ENCODE peak calls at places on chromosomes 5 and 9, in ten cellular contexts. One of them, this sample, is unnamed.

GRCh38 chr5:14376789-14377188 is 204.8 kb upstream of the OTULINL start:
- DNase-seq in stomach: no peak
- DNase-seq in HCT116: no peak
- DNase-seq in BE2C: no peak
- DNase-seq in sigmoid colon: no peak
- DNase-seq in GM23338: no peak
- DNase-seq in GM12865: no peak
- DNase-seq in fibroblast of pulmonary artery: no peak
- DNase-seq in bronchial epithelial cell: no peak
- DNase-seq in psoas muscle: no peak
- DNase-seq in this sample: no peak

GRCh38 chr9:9091387-9091786 is 1291.8 kb upstream of the DMAC1 start:
- DNase-seq in stomach: no peak
- DNase-seq in GM23338: no peak
- DNase-seq in BE2C: no peak
- DNase-seq in HCT116: no peak
- DNase-seq in psoas muscle: no peak
- DNase-seq in GM12865: no peak
- DNase-seq in sigmoid colon: no peak
- DNase-seq in fibroblast of pulmonary artery: peak
- DNase-seq in bronchial epithelial cell: peak
- DNase-seq in this sample: peak

GRCh38 chr5:175517824-175518450 is 39.6 kb downstream of the SFXN1 start:
- DNase-seq in fibroblast of pulmonary artery: peak
- DNase-seq in stomach: no peak
- DNase-seq in sigmoid colon: no peak
- DNase-seq in bronchial epithelial cell: peak
- DNase-seq in GM23338: no peak
- DNase-seq in GM12865: no peak
- DNase-seq in psoas muscle: no peak
- DNase-seq in BE2C: no peak
- DNase-seq in HCT116: peak
- DNase-seq in this sample: peak

GRCh38 chr9:132681561-132681960 is 11.3 kb downstream of the GTF3C4 start:
- DNase-seq in HCT116: no peak
- DNase-seq in GM23338: no peak
- DNase-seq in bronchial epithelial cell: no peak
- DNase-seq in fibroblast of pulmonary artery: no peak
- DNase-seq in GM12865: no peak
- DNase-seq in psoas muscle: no peak
- DNase-seq in BE2C: no peak
- DNase-seq in stomach: no peak
- DNase-seq in sigmoid colon: no peak
- DNase-seq in this sample: no peak

GRCh38 chr5:159178978-159179377 is 30.4 kb downstream of the RNF145 start:
- DNase-seq in bronchial epithelial cell: peak
- DNase-seq in GM23338: no peak
- DNase-seq in fibroblast of pulmonary artery: peak
- DNase-seq in psoas muscle: no peak
- DNase-seq in BE2C: no peak
- DNase-seq in stomach: no peak
- DNase-seq in sigmoid colon: no peak
- DNase-seq in GM12865: peak
- DNase-seq in HCT116: peak
- DNase-seq in this sample: peak

GRCh38 chr9:5762421-5762820 is 70.5 kb downstream of the ERMP1 start:
- DNase-seq in bronchial epithelial cell: peak
- DNase-seq in psoas muscle: no peak
- DNase-seq in stomach: no peak
- DNase-seq in GM23338: no peak
- DNase-seq in BE2C: no peak
- DNase-seq in HCT116: no peak
- DNase-seq in sigmoid colon: no peak
- DNase-seq in GM12865: no peak
- DNase-seq in fibroblast of pulmonary artery: no peak
- DNase-seq in this sample: peak

GRCh38 chr5:150918613-150919012 is 13.8 kb upstream of the ZNF300 start:
- DNase-seq in fibroblast of pulmonary artery: peak
- DNase-seq in sigmoid colon: no peak
- DNase-seq in GM23338: no peak
- DNase-seq in BE2C: no peak
- DNase-seq in bronchial epithelial cell: no peak
- DNase-seq in stomach: no peak
- DNase-seq in psoas muscle: no peak
- DNase-seq in HCT116: no peak
- DNase-seq in GM12865: no peak
- DNase-seq in this sample: peak

GRCh38 chr9:129574911-129575574 is 45.9 kb downstream of the C9orf50 start:
- DNase-seq in HCT116: no peak
- DNase-seq in psoas muscle: no peak
- DNase-seq in sigmoid colon: no peak
- DNase-seq in GM12865: no peak
- DNase-seq in fibroblast of pulmonary artery: no peak
- DNase-seq in BE2C: no peak
- DNase-seq in GM23338: no peak
- DNase-seq in bronchial epithelial cell: no peak
- DNase-seq in stomach: no peak
- DNase-seq in this sample: peak

DNA sequence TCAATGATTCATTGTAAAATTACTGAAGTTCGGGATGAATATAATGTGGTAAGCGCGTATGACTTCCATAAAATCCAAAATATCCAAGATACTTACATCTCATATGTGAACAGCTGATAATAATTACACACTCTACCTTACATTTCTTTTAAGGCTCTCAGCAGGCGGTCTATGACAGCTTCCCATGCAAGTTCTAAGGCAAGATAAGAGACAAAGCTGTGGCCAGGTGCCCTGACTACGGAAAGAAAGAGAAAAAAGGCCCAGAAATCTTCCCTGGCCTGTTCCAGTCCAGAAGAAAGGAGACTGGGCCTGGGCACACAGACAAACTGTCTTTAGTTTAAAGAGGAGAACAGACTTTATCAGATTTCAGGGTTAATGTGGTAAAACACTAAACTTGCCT is 69.1 kb downstream of the ARSB start:
- DNase-seq in BE2C: no peak
- DNase-seq in stomach: no peak
- DNase-seq in GM23338: no peak
- DNase-seq in bronchial epithelial cell: no peak
- DNase-seq in fibroblast of pulmonary artery: no peak
- DNase-seq in GM12865: no peak
- DNase-seq in psoas muscle: no peak
- DNase-seq in sigmoid colon: no peak
- DNase-seq in HCT116: no peak
- DNase-seq in this sample: no peak
- H3K4me3 ChIP-seq in BE2C: no peak
- H3K4me3 ChIP-seq in stomach: no peak
- H3K4me3 ChIP-seq in GM23338: no peak
- H3K4me3 ChIP-seq in bronchial epithelial cell: no peak
- H3K4me3 ChIP-seq in fibroblast of pulmonary artery: no peak
- H3K4me3 ChIP-seq in GM12865: no peak
- H3K4me3 ChIP-seq in psoas muscle: no peak
- H3K4me3 ChIP-seq in sigmoid colon: no peak
- H3K4me3 ChIP-seq in HCT116: no peak
- H3K4me3 ChIP-seq in this sample: no peak

GRCh38 chr9:93134018-93134739 is at the start of gene NINJ1:
- DNase-seq in fibroblast of pulmonary artery: peak
- DNase-seq in bronchial epithelial cell: peak
- DNase-seq in BE2C: peak
- DNase-seq in stomach: peak
- DNase-seq in GM23338: peak
- DNase-seq in sigmoid colon: peak
- DNase-seq in HCT116: peak
- DNase-seq in psoas muscle: peak
- DNase-seq in GM12865: peak
- DNase-seq in this sample: peak

GRCh38 chr9:93136693-93137092 is 2.6 kb upstream of the NINJ1 start:
- DNase-seq in GM12865: no peak
- DNase-seq in bronchial epithelial cell: no peak
- DNase-seq in stomach: no peak
- DNase-seq in BE2C: no peak
- DNase-seq in sigmoid colon: no peak
- DNase-seq in GM23338: no peak
- DNase-seq in HCT116: no peak
- DNase-seq in psoas muscle: peak
- DNase-seq in fibroblast of pulmonary artery: no peak
- DNase-seq in this sample: no peak

GRCh38 chr9:93137362-93137761 is 3.3 kb upstream of the NINJ1 start:
- DNase-seq in BE2C: no peak
- DNase-seq in HCT116: no peak
- DNase-seq in bronchial epithelial cell: no peak
- DNase-seq in sigmoid colon: no peak
- DNase-seq in GM23338: no peak
- DNase-seq in psoas muscle: peak
- DNase-seq in GM12865: no peak
- DNase-seq in fibroblast of pulmonary artery: no peak
- DNase-seq in stomach: no peak
- DNase-seq in this sample: no peak

GRCh38 chr9:93134740-93135444 is 841 bp upstream of the NINJ1 start:
- DNase-seq in bronchial epithelial cell: no peak
- DNase-seq in GM12865: no peak
- DNase-seq in stomach: no peak
- DNase-seq in psoas muscle: no peak
- DNase-seq in HCT116: no peak
- DNase-seq in sigmoid colon: peak
- DNase-seq in GM23338: no peak
- DNase-seq in BE2C: no peak
- DNase-seq in fibroblast of pulmonary artery: no peak
- DNase-seq in this sample: no peak

DNA sequence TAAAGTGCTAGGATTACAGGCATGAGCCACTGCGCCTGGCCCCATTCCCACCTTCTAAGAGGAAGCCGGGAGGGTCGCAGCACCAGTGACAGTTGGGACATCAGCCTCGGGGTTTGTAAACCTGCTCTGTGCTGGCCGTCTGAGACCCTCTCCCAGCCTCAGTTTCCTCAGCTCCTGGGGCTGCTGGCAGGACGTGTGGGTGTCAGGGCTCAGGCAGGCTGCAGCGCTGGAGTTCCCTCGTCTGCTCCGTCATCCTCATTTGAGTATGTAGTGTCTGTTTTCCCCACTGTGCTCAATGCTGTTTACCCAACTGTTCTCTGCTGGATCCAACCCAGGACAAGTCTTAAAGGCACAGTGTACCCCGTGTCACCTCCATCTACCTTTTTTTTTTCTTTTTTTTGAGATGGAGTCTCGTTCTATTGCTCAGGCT is 2.0 kb upstream of the NINJ1 start:
- DNase-seq in BE2C: no peak
- DNase-seq in HCT116: no peak
- DNase-seq in GM12865: no peak
- DNase-seq in fibroblast of pulmonary artery: peak
- DNase-seq in stomach: no peak
- DNase-seq in GM23338: no peak
- DNase-seq in sigmoid colon: peak
- DNase-seq in bronchial epithelial cell: no peak
- DNase-seq in psoas muscle: no peak
- DNase-seq in this sample: peak
- H3K4me3 ChIP-seq in BE2C: no peak
- H3K4me3 ChIP-seq in HCT116: no peak
- H3K4me3 ChIP-seq in GM12865: no peak
- H3K4me3 ChIP-seq in fibroblast of pulmonary artery: no peak
- H3K4me3 ChIP-seq in stomach: no peak
- H3K4me3 ChIP-seq in GM23338: no peak
- H3K4me3 ChIP-seq in sigmoid colon: no peak
- H3K4me3 ChIP-seq in bronchial epithelial cell: no peak
- H3K4me3 ChIP-seq in psoas muscle: peak
- H3K4me3 ChIP-seq in this sample: no peak

GRCh38 chr9:115115117-115115880 is 2.7 kb downstream of the TNC start:
- DNase-seq in GM23338: no peak
- DNase-seq in sigmoid colon: no peak
- DNase-seq in stomach: no peak
- DNase-seq in GM12865: no peak
- DNase-seq in HCT116: no peak
- DNase-seq in bronchial epithelial cell: peak
- DNase-seq in BE2C: no peak
- DNase-seq in psoas muscle: no peak
- DNase-seq in fibroblast of pulmonary artery: no peak
- DNase-seq in this sample: no peak

GRCh38 chr9:115114084-115114483 is 3.9 kb downstream of the TNC start:
- DNase-seq in BE2C: no peak
- DNase-seq in GM12865: no peak
- DNase-seq in bronchial epithelial cell: no peak
- DNase-seq in HCT116: no peak
- DNase-seq in sigmoid colon: no peak
- DNase-seq in psoas muscle: no peak
- DNase-seq in fibroblast of pulmonary artery: no peak
- DNase-seq in GM23338: no peak
- DNase-seq in stomach: no peak
- DNase-seq in this sample: no peak

GRCh38 chr9:115116620-115117284 is 1.2 kb downstream of the TNC start:
- DNase-seq in bronchial epithelial cell: no peak
- DNase-seq in psoas muscle: no peak
- DNase-seq in BE2C: no peak
- DNase-seq in GM23338: no peak
- DNase-seq in sigmoid colon: no peak
- DNase-seq in stomach: no peak
- DNase-seq in GM12865: no peak
- DNase-seq in HCT116: no peak
- DNase-seq in fibroblast of pulmonary artery: no peak
- DNase-seq in this sample: no peak

GRCh38 chr9:115114541-115114940 is 3.4 kb downstream of the TNC start:
- DNase-seq in BE2C: no peak
- DNase-seq in psoas muscle: no peak
- DNase-seq in sigmoid colon: no peak
- DNase-seq in GM12865: no peak
- DNase-seq in fibroblast of pulmonary artery: no peak
- DNase-seq in GM23338: no peak
- DNase-seq in bronchial epithelial cell: no peak
- DNase-seq in HCT116: no peak
- DNase-seq in stomach: no peak
- DNase-seq in this sample: no peak

DNA sequence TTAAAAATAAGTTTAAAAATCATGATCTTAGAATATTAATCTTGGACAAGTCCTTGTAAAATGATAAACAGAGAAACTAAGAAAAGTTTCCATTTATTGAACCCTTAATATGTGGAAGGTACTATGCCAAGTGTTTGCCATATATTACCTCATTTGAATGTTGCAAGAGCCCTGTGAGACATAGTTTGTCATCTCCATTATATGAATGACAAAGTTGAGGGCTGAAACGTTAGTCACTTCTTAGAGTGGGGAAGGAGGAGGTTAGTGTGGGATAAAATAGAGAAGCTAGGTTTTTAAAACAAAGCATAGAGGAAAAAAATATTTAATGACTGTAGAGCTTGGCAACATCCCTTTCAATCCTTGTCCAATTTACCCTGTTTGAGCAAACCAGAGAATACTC is 2.0 kb downstream of the TNC start:
- DNase-seq in BE2C: no peak
- DNase-seq in sigmoid colon: no peak
- DNase-seq in psoas muscle: no peak
- DNase-seq in fibroblast of pulmonary artery: peak
- DNase-seq in stomach: no peak
- DNase-seq in HCT116: peak
- DNase-seq in GM12865: no peak
- DNase-seq in bronchial epithelial cell: peak
- DNase-seq in GM23338: no peak
- DNase-seq in this sample: peak
- H3K4me3 ChIP-seq in BE2C: no peak
- H3K4me3 ChIP-seq in sigmoid colon: peak
- H3K4me3 ChIP-seq in psoas muscle: no peak
- H3K4me3 ChIP-seq in fibroblast of pulmonary artery: no peak
- H3K4me3 ChIP-seq in stomach: peak
- H3K4me3 ChIP-seq in HCT116: no peak
- H3K4me3 ChIP-seq in GM12865: no peak
- H3K4me3 ChIP-seq in bronchial epithelial cell: no peak
- H3K4me3 ChIP-seq in GM23338: no peak
- H3K4me3 ChIP-seq in this sample: peak

GRCh38 chr5:126446498-126447224 is 23.5 kb downstream of the GRAMD2B start:
- DNase-seq in GM23338: no peak
- DNase-seq in BE2C: no peak
- DNase-seq in stomach: no peak
- DNase-seq in HCT116: peak
- DNase-seq in GM12865: peak
- DNase-seq in sigmoid colon: peak
- DNase-seq in bronchial epithelial cell: peak
- DNase-seq in psoas muscle: no peak
- DNase-seq in fibroblast of pulmonary artery: peak
- DNase-seq in this sample: peak
- H3K4me3 ChIP-seq in GM23338: no peak
- H3K4me3 ChIP-seq in BE2C: no peak
- H3K4me3 ChIP-seq in stomach: no peak
- H3K4me3 ChIP-seq in HCT116: no peak
- H3K4me3 ChIP-seq in GM12865: no peak
- H3K4me3 ChIP-seq in sigmoid colon: no peak
- H3K4me3 ChIP-seq in bronchial epithelial cell: no peak
- H3K4me3 ChIP-seq in psoas muscle: no peak
- H3K4me3 ChIP-seq in fibroblast of pulmonary artery: no peak
- H3K4me3 ChIP-seq in this sample: no peak